ENCODE peak calls at places on chromosomes 16 and 17, in eight cellular contexts. M is cardiac muscle cell, L is Caco-2, I is psoas muscle, C is fibroblast of lung, E is heart left ventricle, K is left lung, H is WERI-Rb-1. G is an unnamed sample. For H3K36me3, the result is how much of the 10 kb centered on the place peaks cover.

GRCh38 chr16:1941162-1941923 is 1.7 kb downstream of the MSRB1 start:
- DNase-seq in M (peak), L (no peak), I (peak), C (peak), E (no peak), K (no peak), H (no peak), G (peak)

GRCh38 chr17:42329025-42329976 is 41.0 kb downstream of the STAT5A start:
- DNase-seq in M (peak), L (peak), I (no peak), C (peak), E (no peak), K (no peak), H (no peak), G (no peak)

GRCh38 chr17:46968896-46969295 is 10.2 kb downstream of the RPRML start:
- DNase-seq in M (no peak), L (no peak), I (no peak), C (no peak), E (no peak), K (no peak), H (no peak), G (no peak)

GRCh38 chr16:80265624-80266306 is 275.0 kb upstream of the DYNLRB2 start:
- DNase-seq in M (no peak), L (peak), I (no peak), C (no peak), E (no peak), K (no peak), H (no peak), G (no peak)

GRCh38 chr16:87190288-87191240 is 126.6 kb downstream of the C16orf95 start:
- DNase-seq in M (no peak), L (no peak), I (no peak), C (no peak), E (no peak), K (no peak), H (no peak), G (no peak)

GRCh38 chr17:61837175-61838051 is 25.9 kb downstream of the BRIP1 start:
- DNase-seq in M (peak), L (peak), I (peak), C (peak), E (peak), K (no peak), H (peak), G (peak)

GRCh38 chr16:69143116-69143515 is 10.7 kb downstream of the UTP4 start:
- DNase-seq in M (no peak), L (peak), I (no peak), C (no peak), E (no peak), K (no peak), H (peak), G (peak)

GRCh38 chr17:15475620-15476354 is 8.4 kb upstream of the CDRT4 start:
- DNase-seq in M (peak), L (no peak), I (no peak), C (peak), E (no peak), K (no peak), H (no peak), G (no peak)

GRCh38 chr17:41521574-41522261 is 3.0 kb upstream of the KRT15 start:
- DNase-seq in M (peak), L (peak), I (no peak), C (peak), E (no peak), K (peak), H (no peak), G (peak)

GRCh38 chr17:29579866-29580771 is 9.3 kb downstream of the GIT1 start:
- DNase-seq in M (peak), L (peak), I (peak), C (peak), E (peak), K (peak), H (peak), G (peak)

GRCh38 chr17:62652251-62653001 is 25.0 kb downstream of the MRC2 start:
- DNase-seq in M (peak), L (no peak), I (peak), C (peak), E (peak), K (peak), H (no peak), G (peak)

GRCh38 chr17:13584701-13585080 is 17.0 kb downstream of the HS3ST3A1 start:
- DNase-seq in M (no peak), L (no peak), I (no peak), C (no peak), E (no peak), K (no peak), H (no peak), G (no peak)

GRCh38 chr16:242281-242680 is 7.7 kb downstream of the FAM234A start:
- DNase-seq in M (no peak), L (no peak), I (no peak), C (no peak), E (no peak), K (no peak), H (no peak), G (no peak)

GRCh38 chr17:57708401-57708800 is 36.7 kb downstream of the CCDC182 start:
- DNase-seq in M (peak), L (no peak), I (no peak), C (no peak), E (no peak), K (no peak), H (peak), G (no peak)

GRCh38 chr17:57927048-57927723 is 28.0 kb downstream of the CUEDC1 start:
- DNase-seq in M (peak), L (no peak), I (no peak), C (peak), E (no peak), K (no peak), H (peak), G (peak)

GRCh38 chr17:28963841-28964240 is 12.5 kb upstream of the PHF12 start:
- DNase-seq in M (no peak), L (no peak), I (peak), C (no peak), E (no peak), K (no peak), H (peak), G (peak)

GRCh38 chr17:18280766-18281165 is 20.3 kb downstream of the MIEF2 start:
- DNase-seq in M (peak), L (no peak), I (no peak), C (peak), E (no peak), K (no peak), H (no peak), G (no peak)

GRCh38 chr17:49193513-49194296 is 16.7 kb downstream of the GNGT2 start:
- DNase-seq in M (peak), L (peak), I (peak), C (peak), E (peak), K (no peak), H (peak), G (peak)

GRCh38 chr16:4640572-4641305 is 16.1 kb downstream of the MGRN1 start:
- DNase-seq in M (no peak), L (no peak), I (no peak), C (no peak), E (no peak), K (no peak), H (no peak), G (no peak)

GRCh38 chr17:78448356-78448993 is 70.0 kb downstream of the PGS1 start:
- DNase-seq in M (peak), L (no peak), I (no peak), C (no peak), E (no peak), K (no peak), H (peak), G (no peak)

GRCh38 chr16:79980650-79981521 is 380.3 kb upstream of the MAF start:
- DNase-seq in M (no peak), L (no peak), I (no peak), C (no peak), E (no peak), K (no peak), H (no peak), G (no peak)

GRCh38 chr17:8887834-8888703 is 20.6 kb upstream of the PIK3R6 start:
- DNase-seq in M (peak), L (peak), I (no peak), C (peak), E (peak), K (no peak), H (peak), G (peak)

GRCh38 chr16:65038125-65038524 is 83.7 kb downstream of the CDH11 start:
- DNase-seq in M (no peak), L (no peak), I (no peak), C (peak), E (no peak), K (no peak), H (peak), G (no peak)

GRCh38 chr16:87817910-87818309 is 51.4 kb downstream of the SLC7A5 start:
- DNase-seq in M (no peak), L (no peak), I (no peak), C (no peak), E (no peak), K (no peak), H (no peak), G (no peak)

GRCh38 chr17:78258323-78259229 is 27.1 kb downstream of the TMEM235 start:
- DNase-seq in M (peak), L (no peak), I (peak), C (peak), E (peak), K (peak), H (no peak), G (peak)

GRCh38 chr16:9091867-9092281 is 430 bp downstream of the HAPSTR1 start:
- DNase-seq in M (peak), L (no peak), I (peak), C (no peak), E (peak), K (no peak), H (peak), G (peak)

GRCh38 chr17:12637015-12637414 is 28.7 kb upstream of the MYOCD start:
- DNase-seq in M (peak), L (no peak), I (no peak), C (peak), E (no peak), K (no peak), H (no peak), G (no peak)

GRCh38 chr16:48556913-48557351 is 53.0 kb downstream of the N4BP1 start:
- DNase-seq in M (peak), L (no peak), I (no peak), C (peak), E (no peak), K (no peak), H (no peak), G (no peak)

GRCh38 chr17:34644941-34645550 is 65.7 kb downstream of the TMEM132E start:
- DNase-seq in M (no peak), L (no peak), I (no peak), C (no peak), E (no peak), K (no peak), H (peak), G (no peak)

GRCh38 chr16:30088237-30088831 is 3.4 kb downstream of the TBX6 start:
- DNase-seq in M (no peak), L (no peak), I (no peak), C (no peak), E (no peak), K (no peak), H (no peak), G (no peak)

GRCh38 chr17:38920374-38921291 is 4.8 kb upstream of the LASP1NB start:
- DNase-seq in M (no peak), L (no peak), I (no peak), C (no peak), E (no peak), K (no peak), H (no peak), G (no peak)

GRCh38 chr17:48997827-48998556 is 807 bp downstream of the IGF2BP1 start:
- DNase-seq in M (no peak), L (peak), I (no peak), C (no peak), E (no peak), K (no peak), H (peak), G (no peak)

GRCh38 chr16:67801889-67802288 is 4.5 kb downstream of the RANBP10 start:
- DNase-seq in M (no peak), L (no peak), I (no peak), C (no peak), E (no peak), K (peak), H (no peak), G (no peak)

GRCh38 chr17:31425646-31426045 is 34.2 kb downstream of the RAB11FIP4 start:
- DNase-seq in M (no peak), L (no peak), I (no peak), C (no peak), E (no peak), K (peak), H (peak), G (peak)

GRCh38 chr16:70550082-70550481 is 26.5 kb downstream of the SF3B3 start:
- DNase-seq in M (no peak), L (no peak), I (no peak), C (no peak), E (no peak), K (no peak), H (no peak), G (no peak)

GRCh38 chr16:70553645-70554044 is 30.0 kb downstream of the SF3B3 start:
- DNase-seq in M (peak), L (no peak), I (no peak), C (peak), E (no peak), K (no peak), H (no peak), G (no peak)

GRCh38 chr16:70553175-70553574 is 29.6 kb downstream of the SF3B3 start:
- DNase-seq in M (peak), L (no peak), I (no peak), C (peak), E (no peak), K (no peak), H (no peak), G (no peak)

GRCh38 chr16:70551788-70552187 is 28.2 kb downstream of the SF3B3 start:
- DNase-seq in M (no peak), L (no peak), I (no peak), C (peak), E (no peak), K (no peak), H (no peak), G (no peak)

GRCh38 chr16:70552675-70553074 is 29.1 kb downstream of the SF3B3 start:
- DNase-seq in M (no peak), L (no peak), I (no peak), C (peak), E (no peak), K (no peak), H (no peak), G (no peak)
- H3K36me3 ChIP-seq in M (half or more), L (under half), I (half or more), C (under half), E (half or more), K (half or more), H (half or more), G (under half)

GRCh38 chr16:23400387-23400930 is 52.5 kb downstream of the COG7 start:
- DNase-seq in M (no peak), L (no peak), I (no peak), C (no peak), E (no peak), K (no peak), H (peak), G (no peak)
- H3K36me3 ChIP-seq in M (under half), L (under half), I (half or more), C (under half), E (half or more), K (half or more), H (under half), G (under half)

GRCh38 chr17:80316927-80317705 is 56.5 kb downstream of the RNF213 start:
- DNase-seq in M (no peak), L (no peak), I (no peak), C (peak), E (peak), K (no peak), H (no peak), G (no peak)
- H3K36me3 ChIP-seq in M (under half), L (under half), I (half or more), C (under half), E (half or more), K (half or more), H (half or more), G (under half)

GRCh38 chr16:72110662-72111615 is 17.3 kb downstream of the DHX38 start:
- DNase-seq in M (no peak), L (no peak), I (no peak), C (no peak), E (no peak), K (no peak), H (no peak), G (no peak)
- H3K36me3 ChIP-seq in M (under half), L (under half), I (half or more), C (under half), E (half or more), K (half or more), H (half or more), G (under half)